ENCODE peak calls at places on chromosomes 5 and 9, in six cellular contexts. S is stomach; L is IMR-90; P is heart left ventricle; H is activated CD4-positive, alpha-beta T cell treated with anti-CD3 and anti-CD28 coated beads, Interleukin-2, amount 10 ng/mL, durations not matched to agents 24 days and 14 days; Z is GM13977. R is an unnamed sample.

GRCh38 chr9:130128782-130129424 is 43.3 kb upstream of the NCS1 start:
- DNase-seq in H (peak; percentile 81), Z (peak; percentile 75), P (peak; percentile 78), S (no peak), L (peak; percentile 99), R (peak; percentile 89)

GRCh38 chr9:88106492-88106891 is 31.8 kb downstream of the SPATA31C2 start:
- DNase-seq in L (peak; percentile 36), H (peak; percentile 77), Z (no peak), P (no peak), S (peak; percentile 27), R (peak; percentile 57)

GRCh38 chr9:92770005-92770995 is 5.7 kb upstream of the BICD2 start:
- DNase-seq in P (no peak), H (peak; percentile 67), L (no peak), S (no peak), Z (no peak), R (no peak)

GRCh38 chr9:116334581-116335150 is 181.1 kb downstream of the PAPPA start:
- DNase-seq in S (no peak), P (no peak), Z (no peak), H (no peak), L (no peak), R (no peak)

GRCh38 chr9:899440-900184 is 58.1 kb downstream of the DMRT1 start:
- DNase-seq in P (no peak), Z (no peak), L (no peak), S (no peak), H (no peak), R (peak; percentile 9)

GRCh38 chr5:65299841-65300240 is 181.9 kb downstream of the ADAMTS6 start:
- DNase-seq in S (no peak), P (no peak), L (peak; percentile 97), H (no peak), Z (no peak), R (no peak)

GRCh38 chr9:81724242-81724889 is 35.0 kb upstream of the TLE1 start:
- DNase-seq in S (no peak), L (peak; percentile 5), H (no peak), P (no peak), Z (no peak), R (no peak)

GRCh38 chr9:91036826-91037510 is 235.3 kb downstream of the SYK start:
- DNase-seq in Z (peak; percentile 35), S (peak; percentile 77), H (peak; percentile 93), P (peak; percentile 82), L (peak; percentile 92), R (peak; percentile 78)

GRCh38 chr5:147748590-147748989 is 33.9 kb downstream of the JAKMIP2 start:
- DNase-seq in H (no peak), L (no peak), Z (no peak), P (no peak), S (no peak), R (no peak)

GRCh38 chr5:42235241-42235640 is 188.0 kb upstream of the GHR start:
- DNase-seq in H (no peak), S (no peak), L (no peak), P (no peak), Z (no peak), R (no peak)

GRCh38 chr5:74833537-74834266 is 32.5 kb downstream of the FAM169A start:
- DNase-seq in Z (no peak), H (no peak), L (no peak), S (no peak), P (no peak), R (no peak)

GRCh38 chr9:131728961-131729360 is 10.9 kb downstream of the RAPGEF1 start:
- DNase-seq in H (peak; percentile 87), P (no peak), L (no peak), S (no peak), Z (no peak), R (no peak)

GRCh38 chr5:126443374-126443851 is 20.2 kb downstream of the GRAMD2B start:
- DNase-seq in S (no peak), L (peak; percentile 18), P (no peak), H (no peak), Z (peak; percentile 34), R (no peak)

GRCh38 chr9:9016597-9016996 is 1217.0 kb upstream of the DMAC1 start:
- DNase-seq in L (no peak), H (no peak), S (no peak), Z (no peak), P (no peak), R (no peak)

GRCh38 chr5:78908173-78908901 is 76.8 kb downstream of the ARSB start:
- DNase-seq in P (peak; percentile 79), L (peak; percentile 91), Z (no peak), S (peak; percentile 65), H (no peak), R (peak; percentile 28)

GRCh38 chr5:142826741-142827492 is 56.7 kb downstream of the ARHGAP26 start:
- DNase-seq in Z (no peak), H (peak; percentile 66), P (no peak), L (peak; percentile 75), S (peak; percentile 69), R (peak; percentile 96)

GRCh38 chr5:62331921-62332320 is 25.9 kb downstream of the KIF2A start:
- DNase-seq in Z (no peak), S (no peak), L (no peak), P (no peak), H (no peak), R (no peak)

GRCh38 chr9:122389799-122390481 is 19.1 kb downstream of the PTGS1 start:
- DNase-seq in L (no peak), H (no peak), Z (no peak), P (no peak), S (peak; percentile 70), R (peak; percentile 41)

GRCh38 chr5:77397686-77398300 is 94.3 kb downstream of the WDR41 start:
- DNase-seq in H (no peak), Z (no peak), L (no peak), S (no peak), P (no peak), R (no peak)

GRCh38 chr5:110770286-110770685 is 31.5 kb downstream of the SLC25A46 start:
- DNase-seq in Z (no peak), P (no peak), S (no peak), L (no peak), H (no peak), R (no peak)

GRCh38 chr9:133774799-133775198 is 36.6 kb upstream of the SARDH start:
- DNase-seq in H (no peak), P (peak; percentile 37), Z (no peak), S (no peak), L (no peak), R (no peak)

GRCh38 chr5:168969341-168969863 is 331.5 kb downstream of the SLIT3 start:
- DNase-seq in S (no peak), H (no peak), Z (no peak), P (no peak), L (no peak), R (no peak)

GRCh38 chr9:96071245-96072124 is 196.0 kb downstream of the ERCC6L2 start:
- DNase-seq in L (peak; percentile 47), H (peak; percentile 75), Z (peak; percentile 66), S (no peak), P (no peak), R (peak; percentile 38)

GRCh38 chr9:72410214-72410613 is 45.2 kb upstream of the ZFAND5 start:
- DNase-seq in Z (no peak), L (no peak), S (no peak), P (no peak), H (no peak), R (no peak)

GRCh38 chr9:129497064-129497836 is 123.7 kb downstream of the C9orf50 start:
- DNase-seq in P (peak; percentile 74), H (no peak), S (no peak), L (no peak), Z (no peak), R (no peak)

GRCh38 chr9:92954078-92954861 is 6.9 kb downstream of the FGD3 start:
- DNase-seq in P (no peak), H (peak; percentile 92), Z (no peak), S (peak; percentile 71), L (no peak), R (peak; percentile 73)

GRCh38 chr5:37657046-37657445 is 182.8 kb downstream of the GDNF start:
- DNase-seq in L (no peak), P (no peak), Z (no peak), H (no peak), S (no peak), R (no peak)

GRCh38 chr5:139382371-139382770 is 726 bp downstream of the SLC23A1 start:
- DNase-seq in H (no peak), S (no peak), P (no peak), Z (no peak), L (no peak), R (no peak)

GRCh38 chr5:133806847-133807246 is 161.6 kb downstream of the C5orf15 start:
- DNase-seq in S (no peak), P (no peak), Z (no peak), H (no peak), L (no peak), R (no peak)

GRCh38 chr5:108587816-108588215 is 159.9 kb upstream of the FER start:
- DNase-seq in P (no peak), S (no peak), Z (no peak), H (no peak), L (no peak), R (no peak)

GRCh38 chr9:86324308-86324707 is 29.9 kb downstream of the TUT7 start:
- DNase-seq in S (no peak), H (no peak), Z (no peak), P (no peak), L (peak; percentile 75), R (no peak)

GRCh38 chr5:73496984-73497457 is 1.2 kb upstream of the BTF3 start:
- DNase-seq in P (no peak), L (peak; percentile 72), Z (no peak), H (no peak), S (no peak), R (peak; percentile 72)

GRCh38 chr5:83220331-83220730 is 143.0 kb downstream of the XRCC4 start:
- DNase-seq in S (no peak), L (peak; percentile 8), Z (no peak), P (no peak), H (no peak), R (no peak)

GRCh38 chr9:108478871-108479332 is 376.9 kb downstream of the ACTL7B start:
- DNase-seq in H (no peak), P (no peak), Z (no peak), S (no peak), L (peak; percentile 88), R (peak; percentile 85)

GRCh38 chr5:100706796-100707195 is 171.6 kb downstream of the FAM174A start:
- DNase-seq in H (no peak), Z (no peak), S (no peak), P (no peak), L (no peak), R (peak; percentile 87)

GRCh38 chr9:101029300-101030021 is 934 bp downstream of the PLPPR1 start:
- DNase-seq in P (peak; percentile 33), Z (no peak), L (no peak), H (no peak), S (no peak), R (no peak)

GRCh38 chr5:168159425-168159824 is 132.0 kb upstream of the WWC1 start:
- DNase-seq in P (no peak), S (peak; percentile 81), H (no peak), L (no peak), Z (peak; percentile 60), R (peak; percentile 96)

GRCh38 chr5:133968057-133968993 is at the start of gene C5orf15:
- DNase-seq in S (peak; percentile 97), P (peak; percentile 97), H (peak; percentile 98), L (peak; percentile 97), Z (peak; percentile 88), R (peak; percentile 94)

GRCh38 chr9:101235105-101235866 is 149.5 kb downstream of the BAAT start:
- DNase-seq in S (no peak), Z (peak; percentile 7), L (no peak), P (no peak), H (no peak), R (peak; percentile 49)

R was measured in renal cortical epithelial cell.